ENCODE peak calls at places on chromosomes 4 and X, in seven cellular contexts. K is lower lobe of right lung, F is GM23248, Y is colonic mucosa, D is body of pancreas, L is left lung, W is psoas muscle. T is an unnamed sample.

GRCh38 chr4:155811171-155811570 is 52.4 kb downstream of the GUCY1B1 start:
- DNase-seq in D (no peak), W (no peak), L (no peak), Y (no peak), K (no peak), F (no peak), T (no peak)

GRCh38 chrX:121641560-121641959 is 594.1 kb downstream of the GLUD2 start:
- DNase-seq in L (no peak), F (peak), Y (no peak), W (no peak), D (no peak), K (no peak), T (no peak)

GRCh38 chrX:40423299-40423698 is 157.5 kb upstream of the ATP6AP2 start:
- DNase-seq in D (no peak), W (no peak), F (peak), Y (no peak), K (no peak), L (no peak), T (no peak)

GRCh38 chr4:98687876-98688275 is 29.5 kb upstream of the TSPAN5 start:
- DNase-seq in Y (no peak), D (no peak), F (peak), W (no peak), K (no peak), L (no peak), T (no peak)

GRCh38 chrX:3713937-3714434 is 537 bp upstream of the PRKX start:
- DNase-seq in W (no peak), D (peak), L (no peak), F (no peak), K (no peak), Y (peak), T (peak)

GRCh38 chr4:41257257-41257900 is 651 bp downstream of the UCHL1 start:
- DNase-seq in W (peak), L (peak), Y (peak), F (peak), K (peak), D (peak), T (peak)

GRCh38 chrX:106672527-106672926 is 54.0 kb upstream of the RNF128 start:
- DNase-seq in D (no peak), F (no peak), L (no peak), K (no peak), Y (no peak), W (no peak), T (no peak)

GRCh38 chr4:2411786-2412510 is 6.5 kb downstream of the ZFYVE28 start:
- DNase-seq in K (no peak), L (peak), F (no peak), W (no peak), D (no peak), Y (no peak), T (no peak)

GRCh38 chr4:84420608-84421007 is 78.5 kb downstream of the NKX6-1 start:
- DNase-seq in W (no peak), Y (no peak), L (no peak), K (no peak), F (no peak), D (no peak), T (no peak)

GRCh38 chrX:47687249-47687648 is 28.3 kb upstream of the UXT start:
- DNase-seq in F (no peak), Y (no peak), K (no peak), L (no peak), D (no peak), W (no peak), T (no peak)

GRCh38 chr4:82458729-82459128 is 28.3 kb downstream of the ENOPH1 start:
- DNase-seq in L (no peak), Y (no peak), W (no peak), F (no peak), K (no peak), D (no peak), T (no peak)

GRCh38 chr4:20761382-20761781 is 61.1 kb downstream of the PACRGL start:
- DNase-seq in F (no peak), Y (no peak), D (no peak), W (no peak), K (no peak), L (no peak), T (no peak)

GRCh38 chrX:110002300-110003166 is at the start of gene TMEM164:
- DNase-seq in D (peak), Y (peak), K (peak), W (peak), L (peak), F (peak), T (peak)

GRCh38 chr4:86439293-86439692 is 79.4 kb upstream of the MAPK10 start:
- DNase-seq in Y (no peak), W (no peak), L (no peak), K (no peak), F (no peak), D (no peak), T (no peak)

GRCh38 chr4:164807611-164808010 is 53.7 kb downstream of the SMIM31 start:
- DNase-seq in D (no peak), F (no peak), K (peak), Y (no peak), L (no peak), W (no peak), T (no peak)

GRCh38 chrX:134737721-134738369 is 79.6 kb upstream of the PLAC1 start:
- DNase-seq in Y (no peak), K (no peak), F (no peak), L (no peak), D (no peak), W (no peak), T (no peak)

GRCh38 chrX:1205681-1206611 is 6.5 kb downstream of the CRLF2 start:
- DNase-seq in L (no peak), K (no peak), F (peak), Y (peak), W (no peak), D (peak), T (peak)

GRCh38 chr4:28436191-28437080 is 1575.8 kb downstream of the STIM2 start:
- DNase-seq in D (no peak), K (no peak), F (no peak), L (no peak), Y (no peak), W (no peak), T (no peak)

GRCh38 chr4:20684852-20685763 is 15.2 kb upstream of the PACRGL start:
- DNase-seq in W (no peak), F (peak), L (no peak), Y (no peak), D (no peak), K (no peak), T (no peak)

GRCh38 chr4:169071781-169072180 is 61.7 kb upstream of the CBR4 start:
- DNase-seq in L (no peak), K (no peak), D (no peak), F (no peak), W (no peak), Y (no peak), T (no peak)

GRCh38 chr4:169070071-169070894 is 60.2 kb upstream of the CBR4 start:
- DNase-seq in W (no peak), K (no peak), D (peak), F (peak), L (no peak), Y (peak), T (peak)

GRCh38 chr4:169068423-169068822 is 58.4 kb upstream of the CBR4 start:
- DNase-seq in Y (no peak), D (no peak), L (no peak), K (no peak), W (no peak), F (no peak), T (no peak)

GRCh38 chr4:169074117-169074516 is 64.1 kb upstream of the CBR4 start:
- DNase-seq in D (no peak), L (no peak), F (no peak), W (no peak), Y (no peak), K (no peak), T (no peak)

DNA sequence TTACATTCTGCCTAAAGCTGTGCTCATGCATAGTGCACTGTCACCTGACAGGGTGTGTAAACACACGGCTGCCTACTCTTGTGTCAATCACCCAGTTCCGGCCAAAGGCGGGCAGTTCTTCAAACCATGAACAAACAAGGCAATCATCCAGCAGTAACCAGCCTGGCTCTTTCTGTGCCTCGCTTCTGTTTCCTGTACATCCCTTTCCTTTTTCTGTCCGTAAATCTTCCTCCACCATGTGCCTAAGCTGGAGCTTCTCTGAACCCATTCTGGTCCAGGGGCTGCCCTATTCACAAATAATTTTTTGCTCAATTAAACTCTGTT is 60.8 kb upstream of the CBR4 start:
- DNase-seq in W (no peak), F (no peak), D (peak), Y (peak), L (no peak), K (no peak), T (peak)
- H3K27ac ChIP-seq in W (no peak), F (peak), D (no peak), Y (peak), L (peak), K (no peak), T (peak)

GRCh38 chr4:107826427-107826980 is 1.8 kb downstream of the SGMS2 start:
- DNase-seq in W (no peak), L (no peak), Y (peak), F (peak), K (no peak), D (no peak), T (peak)
- H3K4me3 ChIP-seq in W (peak), L (peak), Y (peak), F (peak), K (peak), D (no peak), T (peak)

GRCh38 chrX:2318371-2318770 is 182.4 kb downstream of the DHRSX start:
- DNase-seq in Y (no peak), F (no peak), W (no peak), L (no peak), K (no peak), D (no peak), T (no peak)
- H3K27ac ChIP-seq in Y (no peak), F (no peak), W (no peak), L (no peak), K (no peak), D (no peak), T (no peak)

GRCh38 chr4:153788064-153788418 is 842 bp downstream of the SFRP2 start:
- DNase-seq in D (no peak), Y (no peak), F (no peak), K (no peak), L (peak), W (no peak), T (no peak)

GRCh38 chr4:153787156-153787555 is 1.7 kb downstream of the SFRP2 start:
- DNase-seq in K (no peak), L (no peak), W (no peak), F (no peak), D (no peak), Y (no peak), T (no peak)

GRCh38 chr4:153784300-153784699 is 4.6 kb downstream of the SFRP2 start:
- DNase-seq in Y (no peak), L (no peak), W (no peak), K (no peak), F (no peak), D (no peak), T (no peak)

GRCh38 chr4:153788419-153789276 is at the start of gene SFRP2:
- DNase-seq in F (peak), Y (no peak), K (peak), D (peak), W (peak), L (peak), T (no peak)

GRCh38 chr4:153785830-153786721 is 2.8 kb downstream of the SFRP2 start:
- DNase-seq in Y (no peak), F (peak), L (no peak), W (no peak), K (no peak), D (no peak), T (no peak)
- H3K4me3 ChIP-seq in Y (no peak), F (no peak), L (no peak), W (no peak), K (peak), D (no peak), T (no peak)

T was measured in transverse colon.